ENCODE peak calls at places on chromosomes 13 and 19, in six cellular contexts. One of them, this sample, is unnamed. For H3K4me1, the result is how much of the 10 kb centered on the place peaks cover.

GRCh38 chr19:48635263-48635965 is 1.8 kb downstream of the DBP start:
- DNase-seq in HCT116: no peak
- DNase-seq in prostate gland: peak
- DNase-seq in SK-N-SH: peak
- DNase-seq in esophagus muscularis mucosa: no peak
- DNase-seq in sigmoid colon: peak
- DNase-seq in this sample: peak

GRCh38 chr13:27665333-27665732 is 43.6 kb downstream of the POLR1D start:
- DNase-seq in HCT116: no peak
- DNase-seq in prostate gland: no peak
- DNase-seq in SK-N-SH: no peak
- DNase-seq in esophagus muscularis mucosa: no peak
- DNase-seq in sigmoid colon: no peak
- DNase-seq in this sample: no peak

GRCh38 chr19:49425178-49425577 is at the start of gene GFY:
- DNase-seq in HCT116: no peak
- DNase-seq in prostate gland: no peak
- DNase-seq in SK-N-SH: no peak
- DNase-seq in esophagus muscularis mucosa: no peak
- DNase-seq in sigmoid colon: no peak
- DNase-seq in this sample: no peak

GRCh38 chr13:26919311-26919710 is 158.7 kb upstream of the GPR12 start:
- DNase-seq in HCT116: no peak
- DNase-seq in prostate gland: no peak
- DNase-seq in SK-N-SH: no peak
- DNase-seq in esophagus muscularis mucosa: no peak
- DNase-seq in sigmoid colon: no peak
- DNase-seq in this sample: no peak

GRCh38 chr13:39051157-39051556 is 12.9 kb downstream of the NHLRC3 start:
- DNase-seq in HCT116: peak
- DNase-seq in prostate gland: no peak
- DNase-seq in SK-N-SH: peak
- DNase-seq in esophagus muscularis mucosa: no peak
- DNase-seq in sigmoid colon: no peak
- DNase-seq in this sample: no peak

GRCh38 chr13:39612023-39612637 is 9.1 kb upstream of the LHFPL6 start:
- DNase-seq in HCT116: peak
- DNase-seq in prostate gland: peak
- DNase-seq in SK-N-SH: peak
- DNase-seq in esophagus muscularis mucosa: no peak
- DNase-seq in sigmoid colon: peak
- DNase-seq in this sample: no peak

GRCh38 chr13:39577203-39577602 is 25.8 kb downstream of the LHFPL6 start:
- DNase-seq in HCT116: no peak
- DNase-seq in prostate gland: no peak
- DNase-seq in SK-N-SH: no peak
- DNase-seq in esophagus muscularis mucosa: no peak
- DNase-seq in sigmoid colon: no peak
- DNase-seq in this sample: no peak

GRCh38 chr19:6127716-6128335 is 7.6 kb upstream of the ACSBG2 start:
- DNase-seq in HCT116: no peak
- DNase-seq in prostate gland: no peak
- DNase-seq in SK-N-SH: no peak
- DNase-seq in esophagus muscularis mucosa: no peak
- DNase-seq in sigmoid colon: no peak
- DNase-seq in this sample: no peak

GRCh38 chr13:94324409-94325147 is 154.9 kb downstream of the DCT start:
- DNase-seq in HCT116: no peak
- DNase-seq in prostate gland: no peak
- DNase-seq in SK-N-SH: no peak
- DNase-seq in esophagus muscularis mucosa: peak
- DNase-seq in sigmoid colon: no peak
- DNase-seq in this sample: no peak

GRCh38 chr13:30125422-30126073 is 181.8 kb downstream of the KATNAL1 start:
- DNase-seq in HCT116: no peak
- DNase-seq in prostate gland: peak
- DNase-seq in SK-N-SH: no peak
- DNase-seq in esophagus muscularis mucosa: no peak
- DNase-seq in sigmoid colon: peak
- DNase-seq in this sample: no peak

GRCh38 chr19:33458807-33459206 is 62.8 kb downstream of the PEPD start:
- DNase-seq in HCT116: no peak
- DNase-seq in prostate gland: no peak
- DNase-seq in SK-N-SH: no peak
- DNase-seq in esophagus muscularis mucosa: no peak
- DNase-seq in sigmoid colon: peak
- DNase-seq in this sample: peak

GRCh38 chr19:41407271-41407670 is 9.7 kb downstream of the BCKDHA start:
- DNase-seq in HCT116: no peak
- DNase-seq in prostate gland: no peak
- DNase-seq in SK-N-SH: no peak
- DNase-seq in esophagus muscularis mucosa: no peak
- DNase-seq in sigmoid colon: no peak
- DNase-seq in this sample: no peak

GRCh38 chr13:66137384-66137783 is 1092.8 kb downstream of the PCDH9 start:
- DNase-seq in HCT116: no peak
- DNase-seq in prostate gland: no peak
- DNase-seq in SK-N-SH: no peak
- DNase-seq in esophagus muscularis mucosa: no peak
- DNase-seq in sigmoid colon: no peak
- DNase-seq in this sample: no peak

GRCh38 chr19:9945319-9945966 is 9.1 kb upstream of the OLFM2 start:
- DNase-seq in HCT116: no peak
- DNase-seq in prostate gland: peak
- DNase-seq in SK-N-SH: peak
- DNase-seq in esophagus muscularis mucosa: peak
- DNase-seq in sigmoid colon: peak
- DNase-seq in this sample: no peak

GRCh38 chr13:26280295-26280694 is 26.4 kb downstream of the CDK8 start:
- DNase-seq in HCT116: no peak
- DNase-seq in prostate gland: no peak
- DNase-seq in SK-N-SH: no peak
- DNase-seq in esophagus muscularis mucosa: no peak
- DNase-seq in sigmoid colon: no peak
- DNase-seq in this sample: no peak

GRCh38 chr19:1864480-1865171 is 1.2 kb upstream of the KLF16 start:
- DNase-seq in HCT116: no peak
- DNase-seq in prostate gland: peak
- DNase-seq in SK-N-SH: peak
- DNase-seq in esophagus muscularis mucosa: no peak
- DNase-seq in sigmoid colon: peak
- DNase-seq in this sample: peak

GRCh38 chr19:29086646-29087045 is 126.3 kb downstream of the UQCRFS1 start:
- DNase-seq in HCT116: no peak
- DNase-seq in prostate gland: no peak
- DNase-seq in SK-N-SH: no peak
- DNase-seq in esophagus muscularis mucosa: no peak
- DNase-seq in sigmoid colon: no peak
- DNase-seq in this sample: no peak

GRCh38 chr19:10251792-10252694 is at the start of gene MRPL4:
- DNase-seq in HCT116: peak
- DNase-seq in prostate gland: peak
- DNase-seq in SK-N-SH: peak
- DNase-seq in esophagus muscularis mucosa: peak
- DNase-seq in sigmoid colon: peak
- DNase-seq in this sample: peak

GRCh38 chr19:12330340-12330739 is 3.1 kb downstream of the ZNF563 start:
- DNase-seq in HCT116: no peak
- DNase-seq in prostate gland: no peak
- DNase-seq in SK-N-SH: no peak
- DNase-seq in esophagus muscularis mucosa: no peak
- DNase-seq in sigmoid colon: no peak
- DNase-seq in this sample: no peak

GRCh38 chr13:109370486-109370885 is 415.9 kb downstream of the IRS2 start:
- DNase-seq in HCT116: no peak
- DNase-seq in prostate gland: no peak
- DNase-seq in SK-N-SH: no peak
- DNase-seq in esophagus muscularis mucosa: peak
- DNase-seq in sigmoid colon: no peak
- DNase-seq in this sample: no peak

GRCh38 chr19:1449467-1450442 is at the start of gene APC2:
- DNase-seq in HCT116: no peak
- DNase-seq in prostate gland: no peak
- DNase-seq in SK-N-SH: peak
- DNase-seq in esophagus muscularis mucosa: no peak
- DNase-seq in sigmoid colon: no peak
- DNase-seq in this sample: no peak

GRCh38 chr13:100887729-100888151 is 213.1 kb upstream of the TMTC4 start:
- DNase-seq in HCT116: no peak
- DNase-seq in prostate gland: no peak
- DNase-seq in SK-N-SH: no peak
- DNase-seq in esophagus muscularis mucosa: no peak
- DNase-seq in sigmoid colon: no peak
- DNase-seq in this sample: no peak

GRCh38 chr19:10920288-10920655 is 8.2 kb downstream of the YIPF2 start:
- DNase-seq in HCT116: no peak
- DNase-seq in prostate gland: no peak
- DNase-seq in SK-N-SH: no peak
- DNase-seq in esophagus muscularis mucosa: no peak
- DNase-seq in sigmoid colon: no peak
- DNase-seq in this sample: no peak

GRCh38 chr19:14494910-14495677 is 833 bp downstream of the GIPC1 start:
- DNase-seq in HCT116: no peak
- DNase-seq in prostate gland: no peak
- DNase-seq in SK-N-SH: peak
- DNase-seq in esophagus muscularis mucosa: no peak
- DNase-seq in sigmoid colon: peak
- DNase-seq in this sample: no peak

GRCh38 chr19:14496849-14497346 is 971 bp upstream of the GIPC1 start:
- DNase-seq in HCT116: no peak
- DNase-seq in prostate gland: no peak
- DNase-seq in SK-N-SH: no peak
- DNase-seq in esophagus muscularis mucosa: no peak
- DNase-seq in sigmoid colon: no peak
- DNase-seq in this sample: no peak

GRCh38 chr19:14495678-14496028 is 274 bp downstream of the GIPC1 start:
- DNase-seq in HCT116: no peak
- DNase-seq in prostate gland: no peak
- DNase-seq in SK-N-SH: no peak
- DNase-seq in esophagus muscularis mucosa: no peak
- DNase-seq in sigmoid colon: peak
- DNase-seq in this sample: no peak

GRCh38 chr19:14497347-14497921 is 1.5 kb upstream of the GIPC1 start:
- DNase-seq in HCT116: no peak
- DNase-seq in prostate gland: no peak
- DNase-seq in SK-N-SH: no peak
- DNase-seq in esophagus muscularis mucosa: no peak
- DNase-seq in sigmoid colon: no peak
- DNase-seq in this sample: peak

DNA sequence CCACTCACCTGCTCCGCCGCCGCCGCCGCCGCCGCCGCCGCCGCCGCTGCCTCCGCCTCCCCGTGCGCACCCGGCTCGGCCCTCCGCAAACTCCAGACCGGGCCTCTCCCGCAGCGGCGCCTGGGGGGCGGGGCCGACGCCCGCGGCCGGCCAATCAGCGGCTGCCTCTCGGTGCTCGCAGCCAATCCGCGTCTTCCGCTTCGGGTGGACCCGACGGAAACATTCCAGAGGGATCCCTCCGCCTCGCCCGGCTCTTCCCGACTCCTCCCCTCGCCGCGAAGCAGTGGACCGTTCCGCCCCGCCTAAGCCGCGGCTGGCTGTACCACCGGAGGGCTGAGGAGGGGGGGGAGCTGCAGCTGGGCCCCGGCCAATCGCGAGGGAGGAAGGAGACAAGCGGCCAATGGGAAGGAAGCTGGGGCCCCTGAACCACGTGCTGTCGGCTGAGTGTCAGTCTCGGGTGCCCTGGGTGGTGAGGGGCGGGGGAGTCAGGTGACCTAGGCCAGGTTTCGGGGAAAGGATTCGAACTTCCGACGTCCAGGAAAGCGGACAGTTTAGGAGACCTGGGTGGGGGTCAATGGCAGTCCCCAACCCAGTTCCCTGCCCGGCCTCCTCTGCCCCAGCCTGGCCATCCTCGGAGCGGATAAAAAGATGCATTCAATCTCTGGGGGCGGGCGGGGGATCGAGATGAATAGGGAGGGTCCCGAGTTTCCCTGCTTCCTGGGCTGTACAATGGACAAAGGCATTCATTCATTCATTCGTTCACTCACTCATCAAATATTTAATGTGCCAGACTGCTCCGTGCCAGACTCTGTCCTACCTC is at the start of gene GIPC1:
- DNase-seq in HCT116: peak
- DNase-seq in prostate gland: peak
- DNase-seq in SK-N-SH: peak
- DNase-seq in esophagus muscularis mucosa: peak
- DNase-seq in sigmoid colon: peak
- DNase-seq in this sample: peak
- H3K27ac ChIP-seq in HCT116: peak
- H3K27ac ChIP-seq in prostate gland: peak
- H3K27ac ChIP-seq in SK-N-SH: peak
- H3K27ac ChIP-seq in esophagus muscularis mucosa: peak
- H3K27ac ChIP-seq in sigmoid colon: peak
- H3K27ac ChIP-seq in this sample: peak

GRCh38 chr13:75399879-75400217 is 82.1 kb downstream of the TBC1D4 start:
- DNase-seq in HCT116: no peak
- DNase-seq in prostate gland: no peak
- DNase-seq in SK-N-SH: no peak
- DNase-seq in esophagus muscularis mucosa: no peak
- DNase-seq in sigmoid colon: no peak
- DNase-seq in this sample: no peak
- H3K4me1 ChIP-seq in HCT116: under half
- H3K4me1 ChIP-seq in prostate gland: under half
- H3K4me1 ChIP-seq in SK-N-SH: under half
- H3K4me1 ChIP-seq in esophagus muscularis mucosa: under half
- H3K4me1 ChIP-seq in sigmoid colon: under half
- H3K4me1 ChIP-seq in this sample: under half

GRCh38 chr13:81778350-81778749 is 1437.4 kb upstream of the SPRY2 start:
- DNase-seq in HCT116: no peak
- DNase-seq in prostate gland: no peak
- DNase-seq in SK-N-SH: no peak
- DNase-seq in esophagus muscularis mucosa: no peak
- DNase-seq in sigmoid colon: no peak
- DNase-seq in this sample: no peak

GRCh38 chr13:81781471-81781870 is 1440.5 kb upstream of the SPRY2 start:
- DNase-seq in HCT116: no peak
- DNase-seq in prostate gland: no peak
- DNase-seq in SK-N-SH: no peak
- DNase-seq in esophagus muscularis mucosa: no peak
- DNase-seq in sigmoid colon: no peak
- DNase-seq in this sample: no peak

DNA sequence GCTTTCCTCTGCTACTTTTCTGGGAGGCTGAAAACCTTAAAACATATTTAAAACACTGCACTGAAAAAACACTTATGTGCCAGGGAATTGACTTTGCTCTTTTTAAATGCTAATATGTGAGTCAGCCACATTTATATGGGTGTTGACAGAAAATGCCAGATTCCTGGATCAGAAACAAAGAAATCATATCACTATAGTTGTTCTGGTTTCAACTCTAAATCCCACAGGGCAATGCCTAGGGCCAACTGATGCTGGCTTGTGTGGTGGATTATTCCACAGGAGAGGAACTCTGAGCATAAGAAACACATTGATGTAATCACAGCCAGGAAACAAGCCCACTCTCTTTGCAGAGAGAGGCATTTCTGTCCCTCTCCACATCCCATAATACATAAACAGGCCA is 1439.0 kb upstream of the SPRY2 start:
- DNase-seq in HCT116: no peak
- DNase-seq in prostate gland: no peak
- DNase-seq in SK-N-SH: no peak
- DNase-seq in esophagus muscularis mucosa: no peak
- DNase-seq in sigmoid colon: no peak
- DNase-seq in this sample: no peak
- TF ChIP-seq POLR2AphosphoS5 in HCT116: no peak
- TF ChIP-seq POLR2AphosphoS5 in prostate gland: no peak
- TF ChIP-seq POLR2AphosphoS5 in SK-N-SH: no peak
- TF ChIP-seq POLR2AphosphoS5 in esophagus muscularis mucosa: no peak
- TF ChIP-seq POLR2AphosphoS5 in sigmoid colon: no peak
- TF ChIP-seq POLR2AphosphoS5 in this sample: no peak

GRCh38 chr13:98657506-98658085 is 80.7 kb upstream of the STK24 start:
- DNase-seq in HCT116: no peak
- DNase-seq in prostate gland: no peak
- DNase-seq in SK-N-SH: peak
- DNase-seq in esophagus muscularis mucosa: no peak
- DNase-seq in sigmoid colon: no peak
- DNase-seq in this sample: no peak
- H3K27ac ChIP-seq in HCT116: no peak
- H3K27ac ChIP-seq in prostate gland: no peak
- H3K27ac ChIP-seq in SK-N-SH: no peak
- H3K27ac ChIP-seq in esophagus muscularis mucosa: no peak
- H3K27ac ChIP-seq in sigmoid colon: no peak
- H3K27ac ChIP-seq in this sample: no peak